ENCODE peak calls at places on chromosomes 5 and 9, in four cellular contexts. X is psoas muscle; Z is heart left ventricle; I is naive thymus-derived CD4-positive, alpha-beta T cell. S is an unnamed sample.

GRCh38 chr5:39209924-39210323 is 9.4 kb downstream of the FYB1 start:
- DNase-seq in X (peak; percentile 56), I (peak; percentile 78), Z (no peak), S (peak; percentile 66)

GRCh38 chr9:93576296-93577044 is at the start of gene PHF2:
- DNase-seq in I (peak; percentile 50), Z (no peak), X (no peak), S (no peak)

GRCh38 chr9:124010665-124011321 is 775 bp upstream of the LHX2 start:
- DNase-seq in I (no peak), Z (no peak), X (no peak), S (no peak)

GRCh38 chr9:70817306-70817705 is 304.1 kb downstream of the TRPM3 start:
- DNase-seq in I (no peak), X (no peak), Z (no peak), S (no peak)

GRCh38 chr5:96157841-96158291 is 196.2 kb upstream of the ELL2 start:
- DNase-seq in Z (no peak), X (no peak), I (no peak), S (peak; percentile 24)

GRCh38 chr5:44740655-44741054 is 68.1 kb upstream of the MRPS30 start:
- DNase-seq in I (no peak), Z (no peak), X (no peak), S (no peak)

GRCh38 chr5:55232194-55232984 is 1.0 kb downstream of the CCNO start:
- DNase-seq in X (no peak), Z (no peak), I (no peak), S (no peak)

GRCh38 chr9:29176786-29177185 is 1603.5 kb upstream of the C9orf72 start:
- DNase-seq in X (no peak), Z (no peak), I (no peak), S (no peak)

GRCh38 chr5:56829137-56829536 is 13.8 kb downstream of the MAP3K1 start:
- DNase-seq in X (no peak), I (no peak), Z (no peak), S (no peak)

GRCh38 chr9:116686693-116687073 is 422 bp upstream of the TRIM32 start:
- DNase-seq in Z (no peak), X (peak; percentile 39), I (no peak), S (no peak)

DNA sequence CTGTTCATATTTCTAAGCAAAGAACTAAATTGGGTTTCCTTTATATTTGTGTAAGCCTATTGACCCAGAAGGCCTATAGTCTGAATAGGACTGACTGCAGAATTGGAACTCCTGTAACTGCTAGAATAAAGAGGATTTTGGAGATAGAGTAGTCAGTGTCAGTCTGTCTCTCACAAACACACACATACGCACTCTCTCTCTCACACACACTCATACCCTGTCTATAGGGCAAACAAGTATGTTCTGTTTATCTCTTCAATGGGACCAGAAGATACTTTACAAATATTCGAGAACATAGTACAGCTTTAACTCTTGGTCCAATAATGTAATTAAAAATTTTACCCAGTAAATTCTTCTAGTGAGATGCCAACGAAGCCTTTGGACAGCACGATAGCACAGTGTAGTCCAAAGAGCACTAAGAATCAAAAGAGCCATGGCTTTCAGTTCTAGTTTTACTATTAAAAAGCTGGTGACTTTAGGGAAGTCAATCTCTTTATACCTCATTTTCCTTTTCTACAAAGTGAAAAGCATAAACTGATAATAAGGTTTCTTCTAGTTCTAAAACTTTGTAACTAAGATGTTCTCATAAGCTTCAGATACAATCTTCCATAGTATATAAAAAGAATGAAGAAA is 19.3 kb downstream of the ABHD17B start:
- DNase-seq in X (no peak), I (no peak), Z (no peak), S (peak; percentile 27)
- H3K27ac ChIP-seq in X (no peak overlapping the region), I (no peak overlapping the region), Z (no peak overlapping the region), S (no peak overlapping the region)

GRCh38 chr5:133292300-133292699 is 240.5 kb downstream of the HSPA4 start:
- DNase-seq in X (no peak), I (no peak), Z (no peak), S (no peak)
- H3K27ac ChIP-seq in X (no peak overlapping the region), I (no peak overlapping the region), Z (no peak overlapping the region), S (no peak overlapping the region)

GRCh38 chr9:21831841-21832509 is 29.5 kb downstream of the MTAP start:
- DNase-seq in Z (no peak), X (no peak), I (no peak), S (no peak)
- H3K27ac ChIP-seq in Z (no peak overlapping the region), X (peak overlapping the region; percentile 10), I (no peak overlapping the region), S (no peak overlapping the region)

DNA sequence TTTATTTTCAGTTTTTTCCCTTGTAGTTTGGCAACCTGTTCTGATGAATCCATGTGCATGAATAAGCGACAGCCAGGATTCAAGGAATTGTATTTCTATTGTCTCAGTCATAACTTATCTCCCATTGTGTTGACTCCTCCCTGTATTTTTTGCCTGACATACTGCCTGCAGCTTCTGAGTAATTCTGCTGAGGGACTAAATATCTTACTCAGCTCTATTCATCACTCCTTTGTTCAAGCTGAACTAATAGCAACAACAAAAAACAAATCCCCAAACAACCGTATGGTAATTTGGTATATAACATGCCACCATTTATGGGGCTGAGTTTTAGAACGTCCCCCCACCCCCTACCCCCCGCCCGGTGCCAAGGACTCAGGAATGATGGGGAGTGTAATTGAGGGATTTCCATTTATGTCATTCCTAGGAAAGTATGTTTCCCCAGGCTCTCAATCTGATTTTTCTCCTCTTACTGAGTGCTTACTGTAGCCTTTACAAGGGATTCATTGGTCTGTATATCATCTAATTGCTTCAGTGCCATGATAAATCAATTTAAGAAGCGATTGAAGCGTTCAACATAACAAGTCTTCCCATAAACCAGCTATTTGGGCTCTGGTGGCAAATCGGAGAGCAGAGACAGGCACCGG is 40.9 kb upstream of the HSD17B4 start:
- DNase-seq in X (no peak), I (no peak), Z (no peak), S (no peak)
- H3K27ac ChIP-seq in X (no peak overlapping the region), I (peak overlapping the region; percentile 15), Z (no peak overlapping the region), S (no peak overlapping the region)

GRCh38 chr5:18686253-18686652 is 1052.0 kb downstream of the TAF11L14 start:
- DNase-seq in Z (no peak), X (no peak), I (no peak), S (no peak)
- H3K27ac ChIP-seq in Z (no peak overlapping the region), X (no peak overlapping the region), I (no peak overlapping the region), S (no peak overlapping the region)

GRCh38 chr5:41412496-41412895 is 97.9 kb downstream of the PLCXD3 start:
- DNase-seq in X (no peak), Z (no peak), I (no peak), S (no peak)
- H3K27ac ChIP-seq in X (no peak overlapping the region), Z (peak overlapping the region; percentile 43), I (no peak overlapping the region), S (no peak overlapping the region)